ENCODE peak calls at places on chromosomes 5 and 9, in five cellular contexts. Y is stimulated activated CD4-positive, alpha-beta T cell treated with anti-CD3 and anti-CD28 coated beads, Interleukin-2, amount 100 ng/mL, for 24 hours; V is SW 1271; Z is AG10803; U is NCI-H345. C is an unnamed sample.

GRCh38 chr5:174120436-174120835 is 74.9 kb downstream of the NSG2 start:
- DNase-seq in Z (no peak), V (no peak), U (no peak), Y (no peak), C (no peak)

GRCh38 chr9:73667749-73668148 is 516.1 kb downstream of the ANXA1 start:
- DNase-seq in Y (no peak), U (no peak), Z (peak), V (no peak), C (no peak)

GRCh38 chr9:137671721-137672120 is 52.9 kb downstream of the EHMT1 start:
- DNase-seq in U (no peak), Z (no peak), V (no peak), Y (no peak), C (no peak)

GRCh38 chr5:151589878-151590570 is 1.1 kb downstream of the FAT2 start:
- DNase-seq in U (no peak), Y (no peak), V (no peak), Z (peak), C (no peak)

GRCh38 chr9:92639791-92640271 is 30.1 kb downstream of the IPPK start:
- DNase-seq in Y (no peak), V (no peak), U (no peak), Z (no peak), C (no peak)

GRCh38 chr5:14809369-14810144 is 62.0 kb downstream of the ANKH start:
- DNase-seq in U (no peak), Y (peak), V (peak), Z (peak), C (peak)

GRCh38 chr5:94407023-94407422 is 211.4 kb downstream of the KIAA0825 start:
- DNase-seq in V (no peak), Z (no peak), U (no peak), Y (no peak), C (no peak)

GRCh38 chr9:81225586-81225985 is 463.8 kb downstream of the TLE1 start:
- DNase-seq in V (no peak), Z (no peak), Y (no peak), U (no peak), C (no peak)

GRCh38 chr9:76911971-76912370 is 6.1 kb upstream of the PRUNE2 start:
- DNase-seq in Y (no peak), V (no peak), Z (no peak), U (peak), C (no peak)

GRCh38 chr9:83920942-83921707 is at the start of gene KIF27:
- DNase-seq in U (peak), Z (peak), V (peak), Y (peak), C (peak)

GRCh38 chr5:91170266-91170665 is 212.9 kb downstream of the ARRDC3 start:
- DNase-seq in V (no peak), U (no peak), Z (peak), Y (no peak), C (peak)

GRCh38 chr5:34897646-34898045 is 17.7 kb downstream of the RAD1 start:
- DNase-seq in Z (no peak), V (no peak), U (no peak), Y (no peak), C (no peak)

GRCh38 chr9:3027260-3027659 is 183.4 kb upstream of the PUM3 start:
- DNase-seq in U (peak), Z (no peak), V (no peak), Y (no peak), C (no peak)

GRCh38 chr9:100324594-100325200 is 28.0 kb downstream of the TEX10 start:
- DNase-seq in Y (no peak), Z (peak), U (peak), V (no peak), C (peak)

GRCh38 chr5:78758169-78758839 is 109.7 kb upstream of the LHFPL2 start:
- DNase-seq in Z (no peak), Y (no peak), V (no peak), U (no peak), C (peak)

GRCh38 chr5:90365328-90365727 is 44.2 kb downstream of the CETN3 start:
- DNase-seq in V (no peak), Y (no peak), U (no peak), Z (no peak), C (no peak)

GRCh38 chr9:134474058-134474370 is 147.8 kb downstream of the RXRA start:
- DNase-seq in Y (no peak), Z (peak), U (no peak), V (no peak), C (peak)

GRCh38 chr5:91027316-91027937 is 355.7 kb downstream of the ARRDC3 start:
- DNase-seq in U (peak), Z (no peak), Y (no peak), V (no peak), C (no peak)

GRCh38 chr9:61665330-61665751 is 475.5 kb downstream of the SPATA31A7 start:
- DNase-seq in V (no peak), Z (no peak), Y (no peak), U (no peak), C (no peak)

GRCh38 chr5:10555134-10555733 is 8.6 kb upstream of the ANKRD33B start:
- DNase-seq in V (peak), Z (peak), Y (no peak), U (peak), C (peak)

GRCh38 chr9:135126480-135127187 is 39.2 kb downstream of the OLFM1 start:
- DNase-seq in V (peak), U (no peak), Y (no peak), Z (peak), C (no peak)

GRCh38 chr5:135012951-135013391 is 21.1 kb downstream of the PITX1 start:
- DNase-seq in Y (no peak), U (no peak), Z (peak), V (no peak), C (no peak)

GRCh38 chr9:35570709-35571108 is 34.4 kb upstream of the TESK1 start:
- DNase-seq in U (no peak), Z (no peak), V (no peak), Y (peak), C (no peak)

GRCh38 chr9:96500696-96501660 is 51.0 kb downstream of the HABP4 start:
- DNase-seq in Y (no peak), V (no peak), Z (peak), U (no peak), C (peak)

GRCh38 chr9:88313364-88314220 is 74.7 kb upstream of the SPIN1 start:
- DNase-seq in V (no peak), Z (no peak), Y (peak), U (no peak), C (no peak)

GRCh38 chr5:133746834-133747233 is 134.5 kb upstream of the FSTL4 start:
- DNase-seq in Z (no peak), Y (peak), V (no peak), U (no peak), C (no peak)

GRCh38 chr9:18253950-18254349 is 220.0 kb upstream of the ADAMTSL1 start:
- DNase-seq in U (no peak), Y (no peak), Z (no peak), V (no peak), C (no peak)

GRCh38 chr9:113579270-113580040 is 115.9 kb downstream of the RGS3 start:
- DNase-seq in U (no peak), V (no peak), Z (no peak), Y (peak), C (no peak)

GRCh38 chr5:67303356-67303755 is 106.8 kb upstream of the CD180 start:
- DNase-seq in Y (no peak), U (no peak), V (peak), Z (peak), C (peak)

GRCh38 chr5:27830551-27830950 is 792.2 kb upstream of the CDH9 start:
- DNase-seq in U (no peak), Y (no peak), Z (peak), V (peak), C (peak)

GRCh38 chr9:136720251-136720886 is 8.0 kb downstream of the DIPK1B start:
- DNase-seq in V (no peak), Z (no peak), U (peak), Y (no peak), C (no peak)

GRCh38 chr5:78705826-78706225 is 57.3 kb upstream of the LHFPL2 start:
- DNase-seq in U (no peak), Z (no peak), V (no peak), Y (no peak), C (no peak)

C was measured in fibroblast of the aortic adventitia.